ENCODE peak calls at places on chromosome 15, in five cellular contexts. V, B, Z, X and T are unnamed samples. For H4K20me1, the result is how much of the 10 kb centered on the place peaks cover.

GRCh38 chr15:74460298-74460697 is 662 bp downstream of the UBL7 start:
- DNase-seq in V (no peak), B (no peak), Z (no peak), X (no peak), T (no peak)

GRCh38 chr15:98076021-98076816 is 115.7 kb downstream of the ARRDC4 start:
- DNase-seq in V (no peak), B (no peak), Z (no peak), X (no peak), T (no peak)

GRCh38 chr15:59553879-59554735 is 57.5 kb upstream of the GCNT3 start:
- DNase-seq in V (no peak), B (no peak), Z (no peak), X (no peak), T (no peak)

GRCh38 chr15:84099181-84099580 is 136.4 kb upstream of the GOLGA6L4 start:
- DNase-seq in V (no peak), B (no peak), Z (no peak), X (no peak), T (no peak)

GRCh38 chr15:37995461-37996347 is 61.3 kb downstream of the TMCO5A start:
- DNase-seq in V (peak), B (no peak), Z (no peak), X (peak), T (no peak)

GRCh38 chr15:62223020-62223419 is 57.9 kb upstream of the C2CD4B start:
- DNase-seq in V (no peak), B (no peak), Z (no peak), X (no peak), T (no peak)

GRCh38 chr15:51191072-51191665 is 96.5 kb upstream of the TNFAIP8L3 start:
- DNase-seq in V (no peak), B (no peak), Z (no peak), X (no peak), T (no peak)

GRCh38 chr15:83164409-83165404 is 42.9 kb downstream of the HDGFL3 start:
- DNase-seq in V (peak), B (no peak), Z (peak), X (no peak), T (peak)

GRCh38 chr15:100929641-100930042 is 10.5 kb downstream of the LRRK1 start:
- DNase-seq in V (no peak), B (no peak), Z (no peak), X (no peak), T (peak)

GRCh38 chr15:35319354-35319753 is 226.6 kb downstream of the DPH6 start:
- DNase-seq in V (no peak), B (no peak), Z (no peak), X (no peak), T (peak)

GRCh38 chr15:94723801-94724200 is 492.4 kb downstream of the MCTP2 start:
- DNase-seq in V (no peak), B (no peak), Z (no peak), X (no peak), T (no peak)

GRCh38 chr15:92914768-92915221 is 14.7 kb downstream of the CHD2 start:
- DNase-seq in V (no peak), B (no peak), Z (no peak), X (no peak), T (no peak)
- H4K20me1 ChIP-seq in V (under half), B (under half), Z (under half), X (under half), T (under half)

GRCh38 chr15:43517354-43518072 is at the start of gene MAP1A:
- DNase-seq in V (peak), B (no peak), Z (peak), X (no peak), T (no peak)
- H3K4me3 ChIP-seq in V (peak), B (peak), Z (peak), X (no peak), T (no peak)

DNA sequence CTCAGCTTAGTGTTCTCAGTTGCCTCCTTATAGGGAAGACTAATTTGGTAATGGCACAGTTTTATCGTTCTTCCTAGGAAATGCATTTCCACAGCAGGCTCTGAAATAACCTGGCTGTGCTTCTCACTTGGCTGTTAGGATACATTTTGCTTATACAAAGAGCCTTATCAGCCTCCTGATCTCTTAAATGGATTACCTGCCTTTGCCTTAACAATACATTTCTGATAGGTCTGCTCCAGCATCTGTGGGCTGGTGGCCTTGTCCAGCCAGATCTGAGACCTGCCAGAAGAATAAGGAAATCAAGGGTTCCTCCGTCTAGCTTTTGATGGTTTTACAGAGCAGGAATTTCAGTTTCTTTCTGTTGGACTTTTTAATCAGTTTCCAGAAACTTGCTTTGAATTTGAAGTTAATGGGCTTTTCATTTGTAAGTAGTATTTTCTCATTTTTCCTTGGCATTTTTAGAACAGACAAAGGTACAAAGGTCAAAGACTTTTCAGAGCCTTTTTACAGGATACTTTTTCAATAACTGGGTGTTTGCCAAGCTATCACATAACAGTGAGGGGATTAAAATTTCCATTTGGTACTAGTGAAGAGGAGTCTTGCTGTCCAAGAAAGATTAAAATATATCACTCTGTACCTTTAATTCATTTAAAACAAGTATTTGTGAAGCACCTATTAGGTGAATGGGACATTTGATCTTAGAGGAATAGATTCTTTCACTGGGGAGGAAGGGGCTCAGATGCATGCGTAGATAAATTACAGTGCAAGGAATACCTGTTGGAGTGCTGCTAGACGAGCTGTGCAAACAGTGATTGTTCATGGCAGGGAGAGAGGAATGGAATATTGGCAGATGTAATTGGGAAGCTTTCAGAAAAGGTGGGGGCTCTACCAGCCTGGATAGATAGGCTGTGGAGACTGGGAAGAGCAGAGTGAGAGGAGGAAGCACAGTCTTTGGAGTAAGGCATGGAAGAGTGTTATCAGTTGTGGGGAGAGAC is 116.4 kb downstream of the AKAP13 start:
- DNase-seq in V (no peak), B (no peak), Z (no peak), X (no peak), T (no peak)
- H4K20me1 ChIP-seq in V (under half), B (under half), Z (under half), X (under half), T (under half)

GRCh38 chr15:70086636-70087035 is 11.1 kb downstream of the TLE3 start:
- DNase-seq in V (no peak), B (no peak), Z (no peak), X (no peak), T (no peak)

GRCh38 chr15:70081612-70082011 is 16.1 kb downstream of the TLE3 start:
- DNase-seq in V (no peak), B (no peak), Z (no peak), X (no peak), T (no peak)

GRCh38 chr15:70083423-70083822 is 14.3 kb downstream of the TLE3 start:
- DNase-seq in V (no peak), B (no peak), Z (no peak), X (no peak), T (no peak)

GRCh38 chr15:70083946-70084345 is 13.8 kb downstream of the TLE3 start:
- DNase-seq in V (no peak), B (no peak), Z (no peak), X (no peak), T (no peak)

GRCh38 chr15:70084461-70084860 is 13.3 kb downstream of the TLE3 start:
- DNase-seq in V (no peak), B (no peak), Z (no peak), X (no peak), T (no peak)
- H3K4me3 ChIP-seq in V (no peak), B (no peak), Z (no peak), X (no peak), T (no peak)